ENCODE peak calls at places on chromosomes 13 and 19, in six cellular contexts. P is HepG2, O is GM12878, Y is SK-N-SH, M is H1, J is K562. T is an unnamed sample.

GRCh38 chr13:51999525-51999924 is 11.7 kb downstream of the ATP7B start:
- DNase-seq in P (no peak), O (no peak), Y (no peak), M (no peak), J (no peak), T (no peak)

GRCh38 chr19:13906525-13906904 is 514 bp downstream of the CC2D1A start:
- DNase-seq in P (peak; percentile 58), O (no peak), Y (peak; percentile 56), M (no peak), J (peak; percentile 37), T (no peak)

GRCh38 chr19:4139614-4140236 is 13.7 kb upstream of the CREB3L3 start:
- DNase-seq in P (peak; percentile 58), O (peak; percentile 48), Y (peak; percentile 82), M (peak; percentile 21), J (peak; percentile 86), T (peak; percentile 71)

GRCh38 chr13:22777207-22777606 is 403.6 kb upstream of the SGCG start:
- DNase-seq in P (no peak), O (no peak), Y (no peak), M (no peak), J (no peak), T (no peak)

GRCh38 chr19:54189020-54189667 is at the start of gene MBOAT7:
- DNase-seq in P (no peak), O (no peak), Y (no peak), M (no peak), J (no peak), T (no peak)

GRCh38 chr19:13986348-13986904 is 19.7 kb downstream of the RFX1 start:
- DNase-seq in P (no peak), O (peak; percentile 93), Y (peak; percentile 97), M (peak; percentile 68), J (no peak), T (no peak)

GRCh38 chr19:18954094-18954493 is 13.1 kb upstream of the HOMER3 start:
- DNase-seq in P (no peak), O (no peak), Y (no peak), M (no peak), J (no peak), T (no peak)

GRCh38 chr13:70408865-70409264 is 300.6 kb upstream of the KLHL1 start:
- DNase-seq in P (no peak), O (no peak), Y (no peak), M (no peak), J (no peak), T (no peak)

GRCh38 chr13:98318263-98318878 is 141.3 kb upstream of the RNF113B start:
- DNase-seq in P (peak; percentile 35), O (no peak), Y (no peak), M (no peak), J (no peak), T (no peak)

GRCh38 chr19:16168465-16169081 is 4.8 kb downstream of the CIB3 start:
- DNase-seq in P (no peak), O (no peak), Y (no peak), M (no peak), J (peak; percentile 18), T (no peak)

GRCh38 chr19:2799273-2800020 is 14.1 kb downstream of the THOP1 start:
- DNase-seq in P (no peak), O (no peak), Y (no peak), M (no peak), J (no peak), T (no peak)
- H3K9ac ChIP-seq in P (no peak overlapping the region), O (no peak overlapping the region), Y (no peak overlapping the region), M (no peak overlapping the region), J (no peak overlapping the region), T (no peak overlapping the region)

GRCh38 chr19:32914879-32915278 is 45.3 kb upstream of the SLC7A9 start:
- DNase-seq in P (no peak), O (no peak), Y (no peak), M (no peak), J (no peak), T (no peak)

GRCh38 chr19:32919365-32919764 is 49.8 kb upstream of the SLC7A9 start:
- DNase-seq in P (no peak), O (no peak), Y (no peak), M (no peak), J (no peak), T (no peak)

GRCh38 chr19:32916969-32917611 is 47.5 kb upstream of the SLC7A9 start:
- DNase-seq in P (no peak), O (no peak), Y (no peak), M (no peak), J (no peak), T (no peak)

GRCh38 chr19:32921624-32922023 is 50.1 kb downstream of the CEP89 start:
- DNase-seq in P (no peak), O (no peak), Y (no peak), M (no peak), J (no peak), T (no peak)

DNA sequence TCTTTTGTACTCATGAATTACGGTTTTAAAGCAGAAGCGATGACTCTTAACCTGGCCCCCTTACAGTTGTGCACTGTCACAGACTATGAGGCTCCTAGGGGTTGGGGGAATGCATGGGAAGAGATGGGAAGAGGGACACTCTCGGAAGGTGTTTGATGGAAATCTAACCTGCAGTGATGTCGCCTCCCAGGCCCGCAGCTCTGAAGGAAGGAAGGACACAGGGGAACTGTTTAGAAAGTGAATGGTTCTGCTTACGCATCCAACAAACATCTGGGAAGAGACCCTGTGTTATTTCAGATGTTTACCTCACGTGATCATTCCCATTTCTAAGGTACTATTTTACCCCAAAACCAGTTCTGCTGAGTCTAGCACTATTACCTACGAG is 48.0 kb upstream of the SLC7A9 start:
- DNase-seq in P (no peak), O (no peak), Y (no peak), M (no peak), J (no peak), T (no peak)
- H3K79me2 ChIP-seq in P (no peaks in the 10 kb centered on the region), O (no peaks in the 10 kb centered on the region), Y (no peaks in the 10 kb centered on the region), M (no peaks in the 10 kb centered on the region), J (no peaks in the 10 kb centered on the region), T (no peaks in the 10 kb centered on the region)

DNA sequence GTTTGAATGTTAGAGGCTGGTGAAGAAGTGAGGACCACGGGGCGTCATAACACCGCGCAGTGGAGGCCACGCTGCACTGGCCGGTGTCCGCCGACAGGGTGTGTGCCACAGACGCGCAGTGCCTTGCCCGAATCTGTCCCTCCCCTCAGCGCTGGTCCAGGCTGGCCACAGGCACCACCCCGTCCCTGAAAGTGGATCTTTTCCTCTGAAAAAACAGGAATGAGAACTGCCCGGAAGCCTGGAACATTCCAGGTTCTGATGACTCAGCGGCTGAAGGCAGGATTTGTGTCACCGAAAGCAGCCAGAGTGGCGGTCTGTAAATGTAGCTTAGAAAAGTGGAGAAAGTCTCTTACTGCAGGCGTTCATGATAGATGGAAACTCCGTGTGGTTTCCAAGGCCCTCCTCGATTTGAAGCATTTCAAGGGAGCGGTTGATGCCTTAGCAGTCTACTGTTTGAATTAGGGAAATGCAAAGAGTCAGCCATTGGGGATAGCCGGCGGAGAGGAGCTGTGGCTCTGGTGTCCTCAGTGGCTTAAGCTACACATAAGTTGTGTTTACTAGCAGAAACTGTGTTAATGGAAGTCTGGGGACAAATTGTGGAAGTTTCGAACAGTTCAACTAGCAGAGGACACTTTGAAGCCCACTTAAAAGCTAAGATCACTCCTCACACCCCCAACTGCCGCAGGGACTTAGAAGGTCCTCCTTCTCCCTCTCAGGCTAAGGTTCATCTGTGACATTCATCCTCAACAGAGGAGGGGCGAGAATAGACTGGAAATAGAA is 70.8 kb downstream of the NUFIP1 start:
- DNase-seq in P (peak; percentile 88), O (no peak), Y (peak; percentile 83), M (peak; percentile 79), J (peak; percentile 87), T (peak; percentile 86)
- TF ChIP-seq JUND in P (peak; percentile 85), O (no peak), Y (peak; percentile 91), M (peak; percentile 88), J (peak; percentile 7), T (no peak)

DNA sequence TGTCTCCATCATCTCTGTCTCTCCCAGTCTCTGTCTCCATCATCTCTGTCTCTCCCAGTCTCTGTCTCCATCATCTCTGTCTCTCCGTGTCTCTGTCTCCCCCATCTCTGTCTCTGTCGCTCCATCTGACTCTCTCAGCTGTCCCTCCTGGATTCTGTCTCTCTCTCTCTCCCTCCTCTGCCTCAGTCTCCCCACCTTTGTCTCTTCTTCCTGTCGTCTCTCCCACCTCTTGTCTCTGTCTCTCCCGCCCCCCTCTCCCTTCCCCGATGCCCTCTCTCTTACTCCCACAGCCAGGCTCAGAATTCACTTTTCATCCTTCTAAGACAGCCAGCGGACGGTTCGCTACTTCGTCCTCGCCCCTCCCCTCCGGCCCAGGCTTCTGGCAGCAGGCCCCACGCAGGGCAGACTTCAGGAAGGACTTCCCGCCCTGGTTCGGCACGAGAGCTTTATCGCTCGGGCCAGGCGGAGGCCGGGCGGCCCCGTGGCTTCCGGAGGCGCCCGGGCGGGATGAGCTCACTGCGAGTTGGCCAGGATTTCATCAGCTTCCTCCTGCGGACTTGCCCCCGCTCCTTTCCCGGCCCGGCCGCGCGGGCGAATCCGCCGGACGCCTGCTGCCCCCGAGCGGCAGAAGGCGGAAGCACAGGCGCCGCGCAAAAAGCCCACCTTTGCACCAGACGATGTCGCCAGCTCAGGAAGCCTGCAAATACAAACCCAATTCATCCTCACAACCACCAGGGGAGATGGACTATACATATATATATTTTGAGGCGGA is 12.4 kb upstream of the CCDC9 start:
- DNase-seq in P (peak; percentile 92), O (no peak), Y (peak; percentile 91), M (peak; percentile 91), J (peak; percentile 98), T (peak; percentile 85)
- H3K9ac ChIP-seq in P (peak overlapping the region; percentile 67), O (peak overlapping the region; percentile 70), Y (peak overlapping the region; percentile 80), M (peak overlapping the region; percentile 60), J (peak overlapping the region; percentile 78), T (peak overlapping the region; percentile 63)

GRCh38 chr13:73372691-73373627 is 314.2 kb downstream of the KLF5 start:
- DNase-seq in P (no peak), O (no peak), Y (no peak), M (no peak), J (no peak), T (no peak)

GRCh38 chr13:73367886-73368285 is 309.1 kb downstream of the KLF5 start:
- DNase-seq in P (no peak), O (no peak), Y (no peak), M (no peak), J (no peak), T (no peak)

GRCh38 chr13:73368608-73369007 is 309.8 kb downstream of the KLF5 start:
- DNase-seq in P (no peak), O (no peak), Y (no peak), M (no peak), J (no peak), T (no peak)

GRCh38 chr13:73369095-73369494 is 310.3 kb downstream of the KLF5 start:
- DNase-seq in P (no peak), O (no peak), Y (no peak), M (no peak), J (no peak), T (no peak)

DNA sequence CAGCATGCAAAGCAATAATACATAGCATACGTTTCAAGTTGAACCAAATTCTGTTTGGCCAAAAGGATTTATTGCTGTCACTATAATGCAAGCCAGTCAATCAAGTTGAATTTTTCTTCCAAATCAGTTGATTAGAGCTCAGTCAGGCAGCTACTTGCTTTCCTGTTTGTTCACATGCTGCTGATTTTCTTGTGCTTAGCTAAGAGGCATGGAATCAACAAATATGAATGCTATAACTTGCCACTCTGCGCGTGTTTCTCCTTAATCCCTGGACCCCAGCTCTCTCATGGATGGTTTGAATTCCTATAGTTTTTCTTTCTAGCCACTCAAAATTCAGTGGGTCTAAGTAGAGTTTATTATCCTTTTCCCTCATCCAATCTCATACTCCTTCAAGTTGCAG is 311.3 kb downstream of the KLF5 start:
- DNase-seq in P (no peak), O (no peak), Y (no peak), M (no peak), J (no peak), T (no peak)
- H3K79me2 ChIP-seq in P (no peaks in the 10 kb centered on the region), O (no peaks in the 10 kb centered on the region), Y (no peaks in the 10 kb centered on the region), M (no peaks in the 10 kb centered on the region), J (no peaks in the 10 kb centered on the region), T (no peaks in the 10 kb centered on the region)